ENCODE peak calls at places on chromosomes 2 and 18, in eight cellular contexts. K, P, M, Q, B, X, E and W are unnamed samples.

GRCh38 chr18:50987261-50987660 is 19.4 kb downstream of the ELAC1 start:
- DNase-seq in X (no peak), P (peak), B (no peak), K (no peak), M (no peak), Q (no peak), E (no peak), W (no peak)

GRCh38 chr2:25302758-25303436 is 38.8 kb downstream of the DNMT3A start:
- DNase-seq in B (no peak), K (no peak), X (no peak), Q (no peak), P (no peak), E (no peak), M (no peak), W (no peak)

GRCh38 chr18:1227025-1227424 is 322.4 kb downstream of the ADCYAP1 start:
- DNase-seq in B (no peak), E (no peak), M (no peak), X (no peak), P (no peak), K (no peak), Q (no peak), W (no peak)

GRCh38 chr2:169260846-169261245 is 101.5 kb downstream of the LRP2 start:
- DNase-seq in K (no peak), E (no peak), Q (no peak), M (no peak), B (no peak), P (no peak), X (no peak), W (no peak)

GRCh38 chr2:202278944-202279343 is 13.4 kb downstream of the NOP58 start:
- DNase-seq in M (no peak), X (no peak), P (peak), Q (no peak), K (peak), E (no peak), B (no peak), W (peak)

GRCh38 chr2:169891593-169892298 is 64.5 kb downstream of the UBR3 start:
- DNase-seq in X (peak), E (no peak), P (peak), M (no peak), K (peak), Q (no peak), B (no peak), W (no peak)

GRCh38 chr2:218383892-218384519 is 1.9 kb downstream of the SLC11A1 start:
- DNase-seq in E (no peak), B (no peak), P (no peak), X (no peak), K (no peak), Q (no peak), M (no peak), W (no peak)

GRCh38 chr2:167215595-167215994 is 327.3 kb downstream of the XIRP2 start:
- DNase-seq in E (no peak), B (no peak), K (no peak), M (no peak), Q (no peak), P (no peak), X (no peak), W (no peak)

GRCh38 chr2:189514107-189514506 is 66.5 kb downstream of the SLC40A1 start:
- DNase-seq in M (no peak), E (no peak), P (no peak), B (no peak), Q (no peak), X (no peak), K (no peak), W (no peak)

GRCh38 chr18:53625997-53626599 is 598.4 kb downstream of the MBD2 start:
- DNase-seq in K (no peak), X (no peak), M (no peak), P (no peak), E (no peak), B (no peak), Q (no peak), W (no peak)

GRCh38 chr2:1663621-1664020 is 80.7 kb downstream of the PXDN start:
- DNase-seq in E (no peak), K (no peak), B (no peak), M (no peak), Q (no peak), P (no peak), X (no peak), W (no peak)

GRCh38 chr2:236177604-236177966 is 9.4 kb upstream of the GBX2 start:
- DNase-seq in B (peak), M (no peak), X (no peak), Q (no peak), E (no peak), K (no peak), P (no peak), W (peak)

GRCh38 chr2:240333985-240334384 is 101.5 kb upstream of the GPC1 start:
- DNase-seq in Q (no peak), K (no peak), M (no peak), X (no peak), P (peak), E (no peak), B (no peak), W (no peak)

GRCh38 chr2:186716899-186717811 is 23.3 kb downstream of the FAM171B start:
- DNase-seq in M (no peak), P (peak), E (no peak), Q (no peak), B (no peak), X (no peak), K (peak), W (no peak)

GRCh38 chr2:7209776-7210555 is 292.8 kb downstream of the RNF144A start:
- DNase-seq in E (no peak), B (no peak), P (peak), Q (no peak), M (no peak), X (no peak), K (no peak), W (no peak)

GRCh38 chr18:74446178-74446577 is 10.9 kb downstream of the DIPK1C start:
- DNase-seq in K (no peak), E (no peak), B (no peak), Q (no peak), M (no peak), P (no peak), X (no peak), W (no peak)

GRCh38 chr2:222982010-222982908 is 69.7 kb upstream of the KCNE4 start:
- DNase-seq in K (peak), M (peak), X (peak), Q (no peak), P (peak), E (peak), B (no peak), W (peak)

GRCh38 chr2:162029287-162029901 is 44.6 kb downstream of the DPP4 start:
- DNase-seq in K (no peak), E (no peak), X (no peak), P (peak), M (no peak), B (no peak), Q (peak), W (peak)

GRCh38 chr2:69300650-69301049 is 86.4 kb downstream of the GFPT1 start:
- DNase-seq in E (no peak), X (no peak), B (no peak), P (no peak), K (no peak), M (peak), Q (no peak), W (no peak)

GRCh38 chr2:143974262-143974661 is 545.7 kb downstream of the ZEB2 start:
- DNase-seq in P (peak), Q (no peak), B (no peak), X (no peak), E (no peak), M (no peak), K (no peak), W (no peak)

GRCh38 chr2:240810199-240810598 is 9.8 kb downstream of the KIF1A start:
- DNase-seq in Q (no peak), K (no peak), P (peak), M (no peak), X (no peak), B (no peak), E (no peak), W (no peak)

GRCh38 chr18:73778052-73778395 is 369.6 kb downstream of the FBXO15 start:
- DNase-seq in Q (no peak), E (no peak), X (no peak), P (no peak), M (no peak), B (no peak), K (no peak), W (no peak)

GRCh38 chr2:95296036-95296435 is 1.1 kb upstream of the KCNIP3 start:
- DNase-seq in K (no peak), E (no peak), X (peak), Q (no peak), P (no peak), M (no peak), B (no peak), W (no peak)

GRCh38 chr18:76766429-76766828 is 55.9 kb upstream of the ZNF236 start:
- DNase-seq in M (no peak), B (no peak), Q (no peak), E (no peak), K (no peak), P (no peak), X (no peak), W (no peak)

GRCh38 chr2:105521176-105521575 is 122.3 kb upstream of the FHL2 start:
- DNase-seq in X (no peak), Q (no peak), P (peak), E (peak), B (no peak), K (peak), M (no peak), W (peak)

GRCh38 chr2:235106874-235107639 is 155.2 kb downstream of the SH3BP4 start:
- DNase-seq in X (peak), K (peak), M (no peak), Q (no peak), B (no peak), E (peak), P (peak), W (peak)

GRCh38 chr18:24368749-24369148 is 28.9 kb downstream of the OSBPL1A start:
- DNase-seq in E (no peak), B (peak), P (no peak), X (no peak), K (no peak), Q (no peak), M (no peak), W (peak)

GRCh38 chr2:726158-726557 is 49.0 kb upstream of the TMEM18 start:
- DNase-seq in B (no peak), E (no peak), K (no peak), Q (no peak), P (no peak), M (no peak), X (no peak), W (no peak)

GRCh38 chr2:20165677-20166509 is 59.0 kb downstream of the SDC1 start:
- DNase-seq in P (no peak), K (no peak), M (no peak), E (no peak), B (no peak), X (no peak), Q (no peak), W (no peak)

GRCh38 chr18:54939375-54939917 is 19.8 kb downstream of the CCDC68 start:
- DNase-seq in B (no peak), K (no peak), E (no peak), X (no peak), Q (no peak), P (no peak), M (no peak), W (no peak)

GRCh38 chr2:88564402-88564801 is 62.9 kb downstream of the EIF2AK3 start:
- DNase-seq in Q (no peak), B (no peak), P (no peak), E (no peak), M (no peak), X (no peak), K (no peak), W (no peak)

GRCh38 chr2:132429941-132430573 is 13.5 kb downstream of the GPR39 start:
- DNase-seq in M (no peak), X (no peak), K (no peak), P (no peak), B (no peak), Q (no peak), E (no peak), W (no peak)

GRCh38 chr2:105574796-105575344 is 169.8 kb upstream of the NCK2 start:
- DNase-seq in P (no peak), K (no peak), E (no peak), X (no peak), Q (no peak), B (no peak), M (no peak), W (no peak)

GRCh38 chr2:106614511-106615291 is 127.5 kb downstream of the CD8B2 start:
- DNase-seq in B (no peak), K (no peak), M (no peak), P (no peak), E (no peak), X (no peak), Q (no peak), W (no peak)

GRCh38 chr2:224517963-224518362 is 67.2 kb downstream of the CUL3 start:
- DNase-seq in M (no peak), K (no peak), X (no peak), E (no peak), Q (no peak), P (no peak), B (no peak), W (no peak)